ENCODE peak calls at places on chromosomes 3 and 15, in six cellular contexts. B, N, H, X, O and J are unnamed samples.

GRCh38 chr15:99361541-99362185 is 110.4 kb downstream of the LRRC28 start:
- DNase-seq in B (no peak), N (no peak), H (no peak), X (no peak), O (no peak), J (no peak)

GRCh38 chr3:55488398-55489055 is 1.4 kb upstream of the WNT5A start:
- DNase-seq in B (no peak), N (peak), H (peak), X (no peak), O (peak), J (no peak)

GRCh38 chr15:50916395-50916794 is 7.9 kb downstream of the AP4E1 start:
- DNase-seq in B (no peak), N (no peak), H (no peak), X (no peak), O (no peak), J (no peak)

GRCh38 chr3:187831125-187832051 is 86.1 kb upstream of the BCL6 start:
- DNase-seq in B (peak), N (no peak), H (no peak), X (no peak), O (no peak), J (no peak)

GRCh38 chr3:127590282-127590592 is 296 bp downstream of the TPRA1 start:
- DNase-seq in B (no peak), N (no peak), H (no peak), X (no peak), O (peak), J (no peak)

GRCh38 chr15:75809986-75810750 is 33.1 kb upstream of the UBE2Q2 start:
- DNase-seq in B (no peak), N (no peak), H (peak), X (peak), O (no peak), J (no peak)

GRCh38 chr15:79086814-79087213 is 3.8 kb downstream of the RASGRF1 start:
- DNase-seq in B (no peak), N (no peak), H (no peak), X (no peak), O (no peak), J (no peak)

GRCh38 chr15:55108858-55109518 is 87.8 kb downstream of the RSL24D1 start:
- DNase-seq in B (no peak), N (peak), H (peak), X (peak), O (peak), J (peak)

GRCh38 chr3:144556392-144556791 is 584.8 kb downstream of the DIPK2A start:
- DNase-seq in B (no peak), N (no peak), H (peak), X (no peak), O (no peak), J (no peak)

GRCh38 chr3:55609230-55610100 is 122.4 kb upstream of the WNT5A start:
- DNase-seq in B (no peak), N (no peak), H (no peak), X (no peak), O (no peak), J (no peak)

GRCh38 chr3:117439812-117440211 is 730.2 kb downstream of the TUSC7 start:
- DNase-seq in B (no peak), N (no peak), H (peak), X (peak), O (no peak), J (no peak)

GRCh38 chr3:179706233-179706632 is 53.4 kb downstream of the USP13 start:
- DNase-seq in B (no peak), N (no peak), H (no peak), X (peak), O (no peak), J (no peak)

GRCh38 chr3:12303532-12303931 is 14.7 kb downstream of the PPARG start:
- DNase-seq in B (no peak), N (no peak), H (peak), X (no peak), O (no peak), J (no peak)

GRCh38 chr3:15948403-15948802 is 150.6 kb upstream of the ANKRD28 start:
- DNase-seq in B (no peak), N (no peak), H (no peak), X (no peak), O (no peak), J (no peak)

GRCh38 chr15:94305133-94305532 is 73.8 kb downstream of the MCTP2 start:
- DNase-seq in B (no peak), N (no peak), H (no peak), X (no peak), O (no peak), J (no peak)

GRCh38 chr3:154842546-154842945 is 237.6 kb upstream of the MME start:
- DNase-seq in B (no peak), N (no peak), H (no peak), X (no peak), O (no peak), J (no peak)

GRCh38 chr3:9732753-9733115 is 1.2 kb downstream of the BRPF1 start:
- DNase-seq in B (no peak), N (no peak), H (no peak), X (no peak), O (no peak), J (no peak)

GRCh38 chr15:65460948-65461347 is 38.2 kb upstream of the IGDCC4 start:
- DNase-seq in B (no peak), N (no peak), H (no peak), X (no peak), O (no peak), J (no peak)

GRCh38 chr15:68700395-68701123 is 120.1 kb downstream of the ANP32A start:
- DNase-seq in B (no peak), N (peak), H (no peak), X (no peak), O (peak), J (no peak)

GRCh38 chr3:72263223-72264015 is 478.5 kb upstream of the PROK2 start:
- DNase-seq in B (no peak), N (no peak), H (no peak), X (no peak), O (no peak), J (no peak)

GRCh38 chr3:72262707-72263106 is 477.8 kb upstream of the PROK2 start:
- DNase-seq in B (no peak), N (no peak), H (no peak), X (no peak), O (no peak), J (no peak)

GRCh38 chr3:72265661-72266370 is 480.9 kb upstream of the PROK2 start:
- DNase-seq in B (no peak), N (no peak), H (no peak), X (no peak), O (no peak), J (no peak)

GRCh38 chr3:72261566-72262564 is 476.9 kb upstream of the PROK2 start:
- DNase-seq in B (no peak), N (no peak), H (no peak), X (no peak), O (no peak), J (no peak)

GRCh38 chr3:72265250-72265649 is 480.3 kb upstream of the PROK2 start:
- DNase-seq in B (no peak), N (no peak), H (no peak), X (no peak), O (no peak), J (no peak)
- TF ChIP-seq CTCF in B (peak), N (no peak), H (peak), X (peak), O (no peak), J (no peak)

GRCh38 chr3:169264711-169265110 is 398.8 kb downstream of the MECOM start:
- DNase-seq in B (no peak), N (no peak), H (no peak), X (no peak), O (no peak), J (no peak)
- TF ChIP-seq EP300 in B (no peak), N (no peak), H (no peak), X (no peak), O (no peak), J (no peak)

GRCh38 chr3:189787622-189788021 is 156.4 kb downstream of the TP63 start:
- DNase-seq in B (no peak), N (no peak), H (no peak), X (no peak), O (no peak), J (no peak)

GRCh38 chr3:189789432-189789831 is 158.2 kb downstream of the TP63 start:
- DNase-seq in B (no peak), N (no peak), H (no peak), X (no peak), O (no peak), J (no peak)

GRCh38 chr3:189790658-189791057 is 159.5 kb downstream of the TP63 start:
- DNase-seq in B (no peak), N (no peak), H (no peak), X (no peak), O (no peak), J (no peak)

GRCh38 chr3:189787191-189787590 is 156.0 kb downstream of the TP63 start:
- DNase-seq in B (no peak), N (no peak), H (no peak), X (no peak), O (no peak), J (no peak)

GRCh38 chr3:189786479-189787064 is 155.4 kb downstream of the TP63 start:
- DNase-seq in B (no peak), N (no peak), H (no peak), X (no peak), O (no peak), J (no peak)
- TF ChIP-seq CTCF in B (no peak), N (no peak), H (no peak), X (no peak), O (no peak), J (peak)

GRCh38 chr3:36993326-36994283 is at the start of gene MLH1:
- DNase-seq in B (peak), N (peak), H (peak), X (peak), O (peak), J (peak)
- TF ChIP-seq EP300 in B (no peak), N (peak), H (no peak), X (no peak), O (peak), J (peak)

GRCh38 chr3:46020766-46021510 is 6.3 kb downstream of the XCR1 start:
- DNase-seq in B (peak), N (no peak), H (no peak), X (no peak), O (no peak), J (no peak)
- TF ChIP-seq CTCF in B (no peak), N (no peak), H (no peak), X (no peak), O (no peak), J (no peak)